ENCODE peak calls at places on chromosome 20, in four cellular contexts. D is brain microvascular endothelial cell; R is HepG2; T is CD8-positive, alpha-beta T cell. U is an unnamed sample.

GRCh38 chr20:15205719-15206118 is 868.3 kb upstream of the FLRT3 start:
- DNase-seq in T (no peak), D (no peak), R (no peak), U (no peak)

GRCh38 chr20:558117-558516 is 14.5 kb upstream of the CSNK2A1 start:
- DNase-seq in T (no peak), R (no peak), D (no peak), U (no peak)

GRCh38 chr20:24811020-24811419 is 138.0 kb upstream of the CST7 start:
- DNase-seq in D (no peak), T (no peak), R (no peak), U (no peak)

GRCh38 chr20:58880994-58881752 is 28.7 kb downstream of the GNAS start:
- DNase-seq in R (no peak), D (no peak), T (no peak), U (no peak)

GRCh38 chr20:41617059-41617921 is 887 bp downstream of the CHD6 start:
- DNase-seq in T (peak; percentile 79), D (peak; percentile 11), R (peak; percentile 45), U (peak; percentile 45)

GRCh38 chr20:48794360-48794759 is 33.4 kb downstream of the PREX1 start:
- DNase-seq in D (no peak), R (no peak), T (no peak), U (no peak)

GRCh38 chr20:4665591-4665990 is 56.1 kb upstream of the PRND start:
- DNase-seq in D (no peak), R (no peak), T (no peak), U (no peak)

GRCh38 chr20:53883098-53883762 is 187.2 kb downstream of the BCAS1 start:
- DNase-seq in R (no peak), T (no peak), D (peak; percentile 83), U (no peak)

GRCh38 chr20:57388953-57389694 is 2.1 kb upstream of the RBM38 start:
- DNase-seq in D (no peak), R (peak; percentile 56), T (peak; percentile 59), U (peak; percentile 74)

GRCh38 chr20:38196592-38196991 is 31.5 kb upstream of the TGM2 start:
- DNase-seq in D (no peak), T (no peak), R (no peak), U (no peak)

GRCh38 chr20:55394592-55394991 is 610.7 kb downstream of the CBLN4 start:
- DNase-seq in D (no peak), R (no peak), T (no peak), U (no peak)

GRCh38 chr20:31568041-31568731 is 36.9 kb upstream of the ID1 start:
- DNase-seq in R (no peak), T (no peak), D (no peak), U (no peak)

GRCh38 chr20:20386192-20386591 is 18.3 kb downstream of the INSM1 start:
- DNase-seq in T (no peak), D (no peak), R (no peak), U (no peak)

GRCh38 chr20:37921341-37921929 is 18.5 kb downstream of the VSTM2L start:
- DNase-seq in T (no peak), D (no peak), R (no peak), U (no peak)

GRCh38 chr20:11807070-11807741 is 110.5 kb upstream of the BTBD3 start:
- DNase-seq in D (peak; percentile 85), R (no peak), T (no peak), U (peak; percentile 79)

GRCh38 chr20:57838670-57839142 is 128.9 kb upstream of the PMEPA1 start:
- DNase-seq in R (no peak), T (no peak), D (no peak), U (no peak)

GRCh38 chr20:42027746-42028268 is 409.6 kb upstream of the CHD6 start:
- DNase-seq in D (no peak), T (no peak), R (no peak), U (no peak)

GRCh38 chr20:58069207-58069606 is 159.2 kb downstream of the ANKRD60 start:
- DNase-seq in T (no peak), D (no peak), R (no peak), U (no peak)

GRCh38 chr20:51945881-51946280 is 143.6 kb upstream of the SALL4 start:
- DNase-seq in T (no peak), R (no peak), D (no peak), U (no peak)

GRCh38 chr20:29298759-29299613 is 1958.5 kb upstream of the DEFB115 start:
- DNase-seq in R (no peak), T (no peak), D (no peak), U (no peak)

GRCh38 chr20:45592574-45593189 is 13.6 kb upstream of the WFDC8 start:
- DNase-seq in D (peak; percentile 32), T (no peak), R (peak; percentile 88), U (no peak)

GRCh38 chr20:24033151-24033550 is 44.6 kb upstream of the GGTLC1 start:
- DNase-seq in R (no peak), D (no peak), T (no peak), U (no peak)

GRCh38 chr20:38453941-38454340 is 18.7 kb upstream of the RALGAPB start:
- DNase-seq in T (no peak), R (no peak), D (no peak), U (no peak)

GRCh38 chr20:63071541-63072181 is 64.9 kb upstream of the BHLHE23 start:
- DNase-seq in R (no peak), T (peak; percentile 30), D (peak; percentile 27), U (peak; percentile 89)

GRCh38 chr20:53576586-53577318 is 16.9 kb downstream of the ZNF217 start:
- DNase-seq in T (peak; percentile 37), D (no peak), R (no peak), U (no peak)

GRCh38 chr20:49568491-49569151 is 684 bp upstream of the PTGIS start:
- DNase-seq in D (no peak), R (no peak), T (no peak), U (no peak)

GRCh38 chr20:9474835-9475413 is 39.5 kb upstream of the LAMP5 start:
- DNase-seq in D (no peak), T (no peak), R (no peak), U (no peak)

GRCh38 chr20:7704021-7704420 is 236.2 kb downstream of the HAO1 start:
- DNase-seq in D (no peak), R (no peak), T (no peak), U (no peak)

GRCh38 chr20:54267510-54268003 is 59.7 kb downstream of the PFDN4 start:
- DNase-seq in D (no peak), T (no peak), R (peak; percentile 85), U (no peak)

GRCh38 chr20:21714297-21715192 is 9.1 kb downstream of the PAX1 start:
- DNase-seq in T (no peak), R (no peak), D (no peak), U (no peak)

GRCh38 chr20:50681359-50682064 is 9.8 kb downstream of the RIPOR3 start:
- DNase-seq in T (no peak), R (no peak), D (no peak), U (peak; percentile 0)

GRCh38 chr20:51529758-51530157 is 12.8 kb downstream of the NFATC2 start:
- DNase-seq in D (no peak), R (no peak), T (peak; percentile 78), U (no peak)